ENCODE peak calls at places on chromosome 15, in eight cellular contexts. J, C, T, O, R, N, K and M are unnamed samples.

GRCh38 chr15:50181983-50182232 is at the start of gene SLC27A2:
- ATAC-seq in J (peak), C (peak), T (peak), O (peak), R (peak), N (peak), K (peak), M (peak)

GRCh38 chr15:39553947-39554731 is 26.7 kb upstream of the THBS1 start:
- ATAC-seq in J (peak), C (no peak), T (no peak), O (no peak), R (no peak), N (no peak), K (no peak), M (no peak)

GRCh38 chr15:59701880-59702279 is 12.8 kb upstream of the BNIP2 start:
- ATAC-seq in J (no peak), C (no peak), T (no peak), O (no peak), R (peak), N (no peak), K (no peak), M (no peak)

GRCh38 chr15:69082556-69082955 is 68.1 kb downstream of the NOX5 start:
- ATAC-seq in J (peak), C (no peak), T (peak), O (no peak), R (no peak), N (no peak), K (no peak), M (peak)

GRCh38 chr15:33535135-33535534 is 224.4 kb downstream of the RYR3 start:
- ATAC-seq in J (no peak), C (no peak), T (no peak), O (no peak), R (no peak), N (no peak), K (no peak), M (peak)

GRCh38 chr15:75371486-75371885 is 3.1 kb upstream of the MAN2C1 start:
- ATAC-seq in J (no peak), C (no peak), T (no peak), O (no peak), R (no peak), N (no peak), K (no peak), M (no peak)

GRCh38 chr15:50137330-50137761 is 18.3 kb upstream of the ATP8B4 start:
- ATAC-seq in J (no peak), C (peak), T (no peak), O (no peak), R (peak), N (no peak), K (peak), M (no peak)

GRCh38 chr15:66433726-66434125 is 47.0 kb downstream of the MAP2K1 start:
- ATAC-seq in J (no peak), C (no peak), T (no peak), O (no peak), R (no peak), N (no peak), K (no peak), M (no peak)

GRCh38 chr15:95323798-95324197 is 1006.7 kb upstream of the NR2F2 start:
- ATAC-seq in J (no peak), C (no peak), T (no peak), O (no peak), R (no peak), N (no peak), K (no peak), M (no peak)

GRCh38 chr15:84681822-84682221 is 23.8 kb upstream of the NMB start:
- ATAC-seq in J (no peak), C (no peak), T (no peak), O (no peak), R (no peak), N (no peak), K (no peak), M (no peak)

GRCh38 chr15:100113351-100114075 is 228.3 kb downstream of the ADAMTS17 start:
- ATAC-seq in J (peak), C (no peak), T (no peak), O (no peak), R (no peak), N (no peak), K (no peak), M (no peak)

GRCh38 chr15:75631935-75632334 is 6.4 kb upstream of the SNUPN start:
- ATAC-seq in J (no peak), C (no peak), T (no peak), O (no peak), R (no peak), N (no peak), K (no peak), M (no peak)

GRCh38 chr15:82680200-82681102 is 29.2 kb downstream of the AP3B2 start:
- ATAC-seq in J (no peak), C (peak), T (peak), O (no peak), R (peak), N (peak), K (no peak), M (no peak)
- TF ChIP-seq POLR2A in J (no peak), C (peak), T (no peak), O (no peak), R (peak), N (peak), K (no peak), M (no peak)

GRCh38 chr15:89043031-89044002 is 44.9 kb upstream of the ABHD2 start:
- ATAC-seq in J (no peak), C (no peak), T (no peak), O (no peak), R (no peak), N (no peak), K (no peak), M (no peak)
- TF ChIP-seq POLR2A in J (no peak), C (no peak), T (no peak), O (no peak), R (no peak), N (no peak), K (no peak), M (no peak)

DNA sequence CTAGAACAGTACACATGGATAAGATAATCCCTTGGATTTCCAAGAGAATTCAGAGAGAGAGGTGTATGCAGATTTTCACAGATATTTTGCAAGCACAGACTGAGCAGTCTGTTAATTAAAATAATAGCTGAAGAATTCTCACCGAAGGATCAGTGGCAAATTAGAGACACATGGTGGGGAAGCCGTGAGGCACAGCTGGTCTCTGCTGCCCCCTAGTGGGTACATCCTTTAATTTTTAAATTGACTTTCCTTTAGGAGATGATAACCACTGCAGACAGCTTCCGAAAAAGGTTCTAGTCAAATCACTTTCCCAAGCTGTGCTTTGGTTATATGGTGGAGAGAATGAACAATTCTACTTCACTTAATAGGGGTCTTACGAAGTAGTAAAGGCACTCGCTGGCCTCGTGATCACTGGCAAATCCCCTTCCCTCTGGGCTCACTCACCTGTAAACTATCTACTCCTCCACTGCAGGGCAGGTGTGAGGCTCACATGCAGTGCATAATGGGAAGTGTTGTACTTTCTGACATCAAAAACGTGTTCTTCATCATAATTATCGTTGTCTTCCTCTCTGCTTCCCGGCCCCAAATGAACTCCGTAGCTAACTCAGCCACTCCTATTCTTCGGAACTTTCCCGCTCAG is 19.5 kb downstream of the MESD start:
- ATAC-seq in J (peak), C (peak), T (peak), O (peak), R (peak), N (peak), K (peak), M (peak)
- TF ChIP-seq POLR2A in J (no peak), C (no peak), T (no peak), O (no peak), R (no peak), N (no peak), K (no peak), M (no peak)

DNA sequence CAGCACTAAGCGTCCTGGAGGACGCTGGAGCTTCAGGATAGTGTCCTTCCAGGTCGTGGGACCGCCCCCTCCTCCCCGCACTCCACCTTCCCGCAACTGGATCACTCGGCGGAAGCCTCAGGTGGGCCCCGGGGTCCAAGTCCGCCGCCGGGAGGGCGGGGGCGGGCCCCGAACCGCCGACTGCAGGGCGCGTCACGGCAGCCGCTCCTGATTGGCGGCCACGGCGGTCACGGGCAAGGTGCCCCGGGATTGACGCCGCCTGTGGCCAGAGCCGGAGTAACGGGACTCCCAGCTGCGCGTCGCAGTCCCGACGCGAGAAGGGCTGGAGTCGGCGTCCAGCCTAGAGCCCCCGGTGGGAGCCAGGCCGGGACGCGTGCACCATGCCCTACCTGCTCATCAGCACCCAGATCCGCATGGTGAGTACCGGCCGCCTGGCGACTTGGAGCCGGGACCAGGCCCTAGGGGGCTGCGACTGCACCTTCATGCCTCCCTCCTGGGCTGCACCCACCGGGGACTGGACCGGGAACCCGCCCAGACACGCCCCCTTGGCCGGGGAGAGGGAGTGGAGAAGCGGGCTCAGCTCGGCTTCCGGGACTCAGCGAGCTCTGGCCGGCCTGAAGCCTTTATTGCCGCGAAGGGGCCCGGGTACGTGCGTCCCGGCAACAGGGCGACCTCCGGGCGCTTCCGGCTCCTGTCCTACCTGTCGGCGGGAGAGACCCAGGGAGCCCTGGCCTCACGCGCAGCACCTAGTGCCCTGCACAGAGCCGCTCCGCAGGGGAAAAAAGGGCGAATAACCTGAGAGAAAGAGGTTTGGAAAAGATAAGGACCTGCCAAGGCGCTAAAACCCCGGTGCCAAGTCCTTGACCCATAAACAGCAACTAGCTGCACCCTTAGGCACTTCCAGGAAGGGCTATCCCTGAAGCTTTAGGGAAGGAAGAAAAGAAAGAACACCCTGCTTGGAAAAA is at the start of gene GCHFR:
- ATAC-seq in J (peak), C (peak), T (peak), O (peak), R (peak), N (peak), K (peak), M (peak)
- TF ChIP-seq POLR2A in J (no peak), C (peak), T (peak), O (peak), R (peak), N (peak), K (peak), M (peak)

GRCh38 chr15:31344266-31344665 is 17.6 kb downstream of the KLF13 start:
- ATAC-seq in J (peak), C (no peak), T (peak), O (no peak), R (no peak), N (peak), K (no peak), M (no peak)
- TF ChIP-seq POLR2A in J (no peak), C (no peak), T (no peak), O (no peak), R (no peak), N (no peak), K (no peak), M (no peak)

GRCh38 chr15:56243774-56244236 is at the start of gene RFX7:
- ATAC-seq in J (peak), C (peak), T (peak), O (peak), R (peak), N (peak), K (peak), M (peak)
- TF ChIP-seq POLR2A in J (no peak), C (peak), T (peak), O (no peak), R (peak), N (no peak), K (peak), M (peak)

DNA sequence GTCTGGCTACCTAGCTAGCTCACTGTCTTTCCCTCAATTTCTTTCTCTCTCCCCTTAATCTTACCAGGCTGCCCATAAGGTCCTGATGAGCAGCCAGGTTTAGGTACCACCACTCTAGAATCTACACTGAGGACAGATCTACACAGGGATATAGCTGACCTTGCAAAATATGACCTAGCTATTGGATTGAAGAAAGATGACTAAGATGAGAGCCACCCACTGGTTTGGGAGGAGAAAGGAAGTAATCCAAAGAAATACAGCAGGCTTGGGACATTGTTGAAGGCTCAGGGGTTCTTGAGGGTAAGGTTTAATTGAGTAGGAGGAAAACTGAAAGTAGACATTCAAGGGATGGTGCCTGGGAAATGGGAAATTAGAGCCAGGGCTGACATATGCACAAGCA is 142.0 kb upstream of the TMC3 start:
- ATAC-seq in J (peak), C (no peak), T (no peak), O (no peak), R (no peak), N (no peak), K (no peak), M (no peak)
- TF ChIP-seq POLR2A in J (no peak), C (no peak), T (no peak), O (no peak), R (no peak), N (no peak), K (no peak), M (no peak)